ENCODE peak calls at places on chromosomes 11 and 22, in ten cellular contexts. O, K, J, Y, Q, D, S, A, C and B are unnamed samples.

GRCh38 chr11:44849922-44850321 is 100.8 kb downstream of the TP53I11 start:
- ATAC-seq in A (peak), Q (no peak), S (no peak), J (no peak), Y (no peak), K (peak), D (no peak), C (peak), O (no peak), B (no peak)

GRCh38 chr11:37544491-37544890 is 946.5 kb upstream of the RAG2 start:
- ATAC-seq in C (no peak), Q (no peak), K (no peak), Y (no peak), A (no peak), S (no peak), O (no peak), D (no peak), J (no peak), B (no peak)

GRCh38 chr11:117786099-117786870 is 10.7 kb downstream of the DSCAML1 start:
- ATAC-seq in D (no peak), J (no peak), O (no peak), Y (no peak), S (no peak), C (no peak), Q (no peak), A (no peak), K (no peak), B (no peak)

GRCh38 chr11:121892131-121892681 is 223.8 kb downstream of the BLID start:
- ATAC-seq in S (no peak), J (peak), D (no peak), C (peak), O (peak), K (no peak), A (peak), Y (no peak), Q (no peak), B (no peak)

GRCh38 chr11:75760710-75761493 is 7.7 kb upstream of the DGAT2 start:
- ATAC-seq in D (peak), A (no peak), Y (no peak), Q (peak), S (no peak), O (no peak), K (no peak), C (no peak), J (no peak), B (no peak)

GRCh38 chr11:71178076-71178475 is 74.3 kb downstream of the SHANK2 start:
- ATAC-seq in D (no peak), K (no peak), S (no peak), J (no peak), C (no peak), A (no peak), O (no peak), Q (no peak), Y (no peak), B (peak)

GRCh38 chr11:62532096-62532495 is 14.5 kb downstream of the AHNAK start:
- ATAC-seq in A (no peak), J (no peak), K (no peak), O (no peak), Q (no peak), Y (no peak), D (no peak), S (no peak), C (no peak), B (no peak)

GRCh38 chr11:104098132-104098531 is 61.7 kb downstream of the DDI1 start:
- ATAC-seq in C (no peak), A (no peak), Y (no peak), O (no peak), K (no peak), J (no peak), Q (no peak), S (no peak), D (no peak), B (no peak)

GRCh38 chr11:123137496-123138270 is 57.4 kb downstream of the CLMP start:
- ATAC-seq in Y (no peak), A (peak), S (no peak), Q (no peak), C (peak), J (peak), O (peak), K (peak), D (peak), B (peak)

GRCh38 chr11:129935723-129936122 is 40.3 kb upstream of the NFRKB start:
- ATAC-seq in Y (no peak), D (no peak), C (no peak), O (no peak), K (no peak), A (no peak), J (peak), Q (no peak), S (no peak), B (no peak)

GRCh38 chr22:24455039-24455438 is 27.6 kb downstream of the ADORA2A start:
- ATAC-seq in S (no peak), J (no peak), O (no peak), Q (no peak), K (peak), D (no peak), Y (no peak), C (peak), A (peak), B (no peak)

GRCh38 chr22:50435701-50436115 is 39.1 kb downstream of the SBF1 start:
- ATAC-seq in C (no peak), J (no peak), Q (no peak), Y (no peak), K (no peak), D (no peak), A (no peak), O (no peak), S (no peak), B (peak)

GRCh38 chr11:8959546-8960166 is 4.6 kb downstream of the TMEM9B start:
- ATAC-seq in J (peak), S (no peak), Q (peak), K (no peak), O (peak), Y (peak), C (peak), D (peak), A (peak), B (no peak)

GRCh38 chr11:125562430-125562829 is 6.8 kb upstream of the EI24 start:
- ATAC-seq in C (no peak), Q (no peak), Y (no peak), S (no peak), J (no peak), D (no peak), O (no peak), A (no peak), K (no peak), B (no peak)